ENCODE peak calls at places on chromosomes 3 and 15, in five cellular contexts. One of them, this sample, is unnamed.

GRCh38 chr3:194328080-194328571 is 23.0 kb downstream of the CPN2 start:
- DNase-seq in GM23248: peak
- DNase-seq in naive thymus-derived CD4-positive, alpha-beta T cell: no peak
- DNase-seq in PC-9: peak
- DNase-seq in RWPE1: peak
- DNase-seq in this sample: no peak

GRCh38 chr3:99499235-99499798 is 139.1 kb upstream of the COL8A1 start:
- DNase-seq in GM23248: peak
- DNase-seq in naive thymus-derived CD4-positive, alpha-beta T cell: no peak
- DNase-seq in PC-9: peak
- DNase-seq in RWPE1: peak
- DNase-seq in this sample: no peak

GRCh38 chr3:125381743-125382142 is 6.6 kb upstream of the ZNF148 start:
- DNase-seq in GM23248: peak
- DNase-seq in naive thymus-derived CD4-positive, alpha-beta T cell: peak
- DNase-seq in PC-9: peak
- DNase-seq in RWPE1: no peak
- DNase-seq in this sample: no peak

GRCh38 chr15:52284164-52284563 is 11.4 kb downstream of the MYO5C start:
- DNase-seq in GM23248: peak
- DNase-seq in naive thymus-derived CD4-positive, alpha-beta T cell: no peak
- DNase-seq in PC-9: peak
- DNase-seq in RWPE1: peak
- DNase-seq in this sample: no peak

GRCh38 chr3:55690746-55691540 is 203.8 kb upstream of the WNT5A start:
- DNase-seq in GM23248: no peak
- DNase-seq in naive thymus-derived CD4-positive, alpha-beta T cell: no peak
- DNase-seq in PC-9: no peak
- DNase-seq in RWPE1: no peak
- DNase-seq in this sample: no peak

GRCh38 chr15:58269455-58270414 is 131.6 kb downstream of the AQP9 start:
- DNase-seq in GM23248: peak
- DNase-seq in naive thymus-derived CD4-positive, alpha-beta T cell: peak
- DNase-seq in PC-9: peak
- DNase-seq in RWPE1: peak
- DNase-seq in this sample: no peak

GRCh38 chr3:139715736-139716135 is 38.0 kb upstream of the NMNAT3 start:
- DNase-seq in GM23248: no peak
- DNase-seq in naive thymus-derived CD4-positive, alpha-beta T cell: no peak
- DNase-seq in PC-9: no peak
- DNase-seq in RWPE1: peak
- DNase-seq in this sample: no peak

GRCh38 chr15:57216288-57216687 is 160.0 kb upstream of the CGNL1 start:
- DNase-seq in GM23248: peak
- DNase-seq in naive thymus-derived CD4-positive, alpha-beta T cell: no peak
- DNase-seq in PC-9: no peak
- DNase-seq in RWPE1: peak
- DNase-seq in this sample: no peak

GRCh38 chr15:89335289-89336041 is 841 bp upstream of the POLG start:
- DNase-seq in GM23248: no peak
- DNase-seq in naive thymus-derived CD4-positive, alpha-beta T cell: no peak
- DNase-seq in PC-9: no peak
- DNase-seq in RWPE1: no peak
- DNase-seq in this sample: no peak

GRCh38 chr15:36591534-36592411 is 12.3 kb downstream of the CDIN1 start:
- DNase-seq in GM23248: peak
- DNase-seq in naive thymus-derived CD4-positive, alpha-beta T cell: no peak
- DNase-seq in PC-9: no peak
- DNase-seq in RWPE1: peak
- DNase-seq in this sample: no peak

GRCh38 chr15:62483817-62484216 is 318.7 kb upstream of the C2CD4B start:
- DNase-seq in GM23248: peak
- DNase-seq in naive thymus-derived CD4-positive, alpha-beta T cell: no peak
- DNase-seq in PC-9: no peak
- DNase-seq in RWPE1: no peak
- DNase-seq in this sample: no peak

GRCh38 chr3:158419820-158420653 is 151.0 kb upstream of the MLF1 start:
- DNase-seq in GM23248: no peak
- DNase-seq in naive thymus-derived CD4-positive, alpha-beta T cell: no peak
- DNase-seq in PC-9: no peak
- DNase-seq in RWPE1: no peak
- DNase-seq in this sample: no peak

GRCh38 chr3:87924485-87924884 is 134.3 kb downstream of the CGGBP1 start:
- DNase-seq in GM23248: peak
- DNase-seq in naive thymus-derived CD4-positive, alpha-beta T cell: no peak
- DNase-seq in PC-9: no peak
- DNase-seq in RWPE1: no peak
- DNase-seq in this sample: no peak

GRCh38 chr3:186002884-186003472 is 65.2 kb upstream of the TRA2B start:
- DNase-seq in GM23248: peak
- DNase-seq in naive thymus-derived CD4-positive, alpha-beta T cell: no peak
- DNase-seq in PC-9: peak
- DNase-seq in RWPE1: peak
- DNase-seq in this sample: no peak

GRCh38 chr15:77633134-77633912 is 611 bp upstream of the LINGO1 start:
- DNase-seq in GM23248: peak
- DNase-seq in naive thymus-derived CD4-positive, alpha-beta T cell: peak
- DNase-seq in PC-9: peak
- DNase-seq in RWPE1: peak
- DNase-seq in this sample: no peak

GRCh38 chr3:179558742-179559364 is 3.9 kb upstream of the ACTL6A start:
- DNase-seq in GM23248: peak
- DNase-seq in naive thymus-derived CD4-positive, alpha-beta T cell: peak
- DNase-seq in PC-9: peak
- DNase-seq in RWPE1: peak
- DNase-seq in this sample: no peak

GRCh38 chr15:101499863-101500713 is 10.6 kb upstream of the PCSK6 start:
- DNase-seq in GM23248: peak
- DNase-seq in naive thymus-derived CD4-positive, alpha-beta T cell: no peak
- DNase-seq in PC-9: no peak
- DNase-seq in RWPE1: no peak
- DNase-seq in this sample: no peak

GRCh38 chr3:184260571-184261269 is 633 bp downstream of the CAMK2N2 start:
- DNase-seq in GM23248: peak
- DNase-seq in naive thymus-derived CD4-positive, alpha-beta T cell: no peak
- DNase-seq in PC-9: peak
- DNase-seq in RWPE1: no peak
- DNase-seq in this sample: no peak

GRCh38 chr15:40873625-40874561 is at the start of gene RHOV:
- DNase-seq in GM23248: peak
- DNase-seq in naive thymus-derived CD4-positive, alpha-beta T cell: peak
- DNase-seq in PC-9: peak
- DNase-seq in RWPE1: peak
- DNase-seq in this sample: no peak

GRCh38 chr3:195697582-195698324 is 23.0 kb upstream of the MUC20 start:
- DNase-seq in GM23248: peak
- DNase-seq in naive thymus-derived CD4-positive, alpha-beta T cell: no peak
- DNase-seq in PC-9: peak
- DNase-seq in RWPE1: peak
- DNase-seq in this sample: no peak

GRCh38 chr3:65922441-65922840 is 116.3 kb downstream of the MAGI1 start:
- DNase-seq in GM23248: peak
- DNase-seq in naive thymus-derived CD4-positive, alpha-beta T cell: no peak
- DNase-seq in PC-9: no peak
- DNase-seq in RWPE1: no peak
- DNase-seq in this sample: no peak

GRCh38 chr15:38611228-38611627 is 46.6 kb upstream of the RASGRP1 start:
- DNase-seq in GM23248: no peak
- DNase-seq in naive thymus-derived CD4-positive, alpha-beta T cell: peak
- DNase-seq in PC-9: no peak
- DNase-seq in RWPE1: no peak
- DNase-seq in this sample: no peak

GRCh38 chr3:116950302-116951055 is 240.9 kb downstream of the TUSC7 start:
- DNase-seq in GM23248: no peak
- DNase-seq in naive thymus-derived CD4-positive, alpha-beta T cell: no peak
- DNase-seq in PC-9: no peak
- DNase-seq in RWPE1: no peak
- DNase-seq in this sample: no peak

GRCh38 chr3:142355692-142356091 is 92.1 kb downstream of the XRN1 start:
- DNase-seq in GM23248: no peak
- DNase-seq in naive thymus-derived CD4-positive, alpha-beta T cell: no peak
- DNase-seq in PC-9: no peak
- DNase-seq in RWPE1: no peak
- DNase-seq in this sample: no peak
- H3K27ac ChIP-seq in GM23248: no peak
- H3K27ac ChIP-seq in naive thymus-derived CD4-positive, alpha-beta T cell: no peak
- H3K27ac ChIP-seq in PC-9: no peak
- H3K27ac ChIP-seq in RWPE1: no peak
- H3K27ac ChIP-seq in this sample: no peak

GRCh38 chr3:177802151-177802900 is 605.0 kb upstream of the TBL1XR1 start:
- DNase-seq in GM23248: peak
- DNase-seq in naive thymus-derived CD4-positive, alpha-beta T cell: no peak
- DNase-seq in PC-9: no peak
- DNase-seq in RWPE1: no peak
- DNase-seq in this sample: no peak

GRCh38 chr3:177803495-177803894 is 606.2 kb upstream of the TBL1XR1 start:
- DNase-seq in GM23248: no peak
- DNase-seq in naive thymus-derived CD4-positive, alpha-beta T cell: no peak
- DNase-seq in PC-9: no peak
- DNase-seq in RWPE1: no peak
- DNase-seq in this sample: no peak

GRCh38 chr3:177804032-177804431 is 606.8 kb upstream of the TBL1XR1 start:
- DNase-seq in GM23248: no peak
- DNase-seq in naive thymus-derived CD4-positive, alpha-beta T cell: no peak
- DNase-seq in PC-9: no peak
- DNase-seq in RWPE1: no peak
- DNase-seq in this sample: no peak

GRCh38 chr3:177804646-177805045 is 607.4 kb upstream of the TBL1XR1 start:
- DNase-seq in GM23248: no peak
- DNase-seq in naive thymus-derived CD4-positive, alpha-beta T cell: no peak
- DNase-seq in PC-9: no peak
- DNase-seq in RWPE1: no peak
- DNase-seq in this sample: no peak

DNA sequence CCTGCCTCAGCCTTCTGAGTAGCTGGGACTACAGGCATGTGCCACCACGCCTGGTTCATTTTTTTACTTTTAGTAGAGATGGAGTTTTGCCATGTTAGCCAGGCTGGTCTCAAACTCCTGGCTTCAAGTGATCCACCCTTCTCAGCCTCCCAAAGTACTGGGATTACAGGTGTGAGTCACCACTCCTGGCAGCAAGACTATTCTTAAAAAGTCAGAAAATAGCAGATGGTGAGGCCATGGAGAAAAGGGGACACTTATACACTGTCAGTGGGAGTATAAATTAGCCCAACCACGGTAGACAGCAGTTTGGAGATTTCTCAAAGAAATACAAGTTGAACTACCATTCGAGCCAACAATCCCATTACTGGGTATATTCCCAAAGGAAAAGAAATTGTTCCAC is 603.3 kb upstream of the TBL1XR1 start:
- DNase-seq in GM23248: peak
- DNase-seq in naive thymus-derived CD4-positive, alpha-beta T cell: no peak
- DNase-seq in PC-9: no peak
- DNase-seq in RWPE1: no peak
- DNase-seq in this sample: no peak
- H3K27ac ChIP-seq in GM23248: peak
- H3K27ac ChIP-seq in naive thymus-derived CD4-positive, alpha-beta T cell: no peak
- H3K27ac ChIP-seq in PC-9: no peak
- H3K27ac ChIP-seq in RWPE1: no peak
- H3K27ac ChIP-seq in this sample: no peak

DNA sequence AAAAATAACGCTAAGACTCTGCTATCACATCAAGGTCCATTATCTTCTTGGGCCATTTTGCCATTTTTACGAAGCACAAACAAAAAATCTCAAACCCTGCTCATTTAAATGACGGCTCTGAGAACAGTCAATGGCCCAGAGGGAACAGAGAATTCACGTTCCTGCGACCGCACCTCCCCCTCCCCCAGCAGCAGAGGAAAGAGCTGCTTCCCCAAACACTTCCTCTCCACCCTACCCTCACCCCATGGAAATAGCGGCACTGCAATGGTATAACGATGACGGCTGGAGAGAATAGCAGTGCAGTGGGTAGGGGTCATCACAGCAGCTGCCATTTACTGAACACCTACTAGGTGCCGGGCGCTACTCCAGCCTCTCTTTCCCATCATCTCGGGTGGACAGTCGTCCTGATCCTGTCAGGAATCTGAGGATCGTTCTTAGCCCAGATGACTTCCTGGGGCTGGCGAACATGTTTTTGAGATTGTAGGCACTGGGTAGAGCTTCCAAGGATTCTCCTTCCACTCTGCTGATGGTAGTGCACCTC is 113.3 kb downstream of the IQSEC1 start:
- DNase-seq in GM23248: no peak
- DNase-seq in naive thymus-derived CD4-positive, alpha-beta T cell: no peak
- DNase-seq in PC-9: no peak
- DNase-seq in RWPE1: no peak
- DNase-seq in this sample: no peak
- H3K27ac ChIP-seq in GM23248: no peak
- H3K27ac ChIP-seq in naive thymus-derived CD4-positive, alpha-beta T cell: peak
- H3K27ac ChIP-seq in PC-9: no peak
- H3K27ac ChIP-seq in RWPE1: no peak
- H3K27ac ChIP-seq in this sample: peak

DNA sequence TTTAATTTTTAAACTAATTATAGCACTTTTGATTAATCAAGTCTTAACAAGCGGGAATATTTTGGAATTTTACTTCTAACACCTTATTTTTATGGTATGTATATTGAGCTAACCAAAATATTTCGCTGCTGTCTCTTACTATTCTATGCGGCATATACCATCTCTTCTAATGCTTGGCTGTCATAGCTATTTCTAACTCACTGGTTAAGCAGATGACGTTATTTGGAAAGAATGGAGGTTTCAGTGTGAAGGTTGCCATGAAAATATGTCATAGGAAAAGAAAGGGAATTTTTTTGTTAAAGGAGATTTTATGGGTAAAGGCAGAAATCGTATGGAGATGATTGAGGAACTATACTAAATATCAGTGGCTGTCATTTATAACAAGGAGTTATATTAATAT is 644.3 kb downstream of the RBMS3 start:
- DNase-seq in GM23248: peak
- DNase-seq in naive thymus-derived CD4-positive, alpha-beta T cell: no peak
- DNase-seq in PC-9: no peak
- DNase-seq in RWPE1: no peak
- DNase-seq in this sample: no peak
- H3K27ac ChIP-seq in GM23248: no peak
- H3K27ac ChIP-seq in naive thymus-derived CD4-positive, alpha-beta T cell: no peak
- H3K27ac ChIP-seq in PC-9: no peak
- H3K27ac ChIP-seq in RWPE1: no peak
- H3K27ac ChIP-seq in this sample: no peak

DNA sequence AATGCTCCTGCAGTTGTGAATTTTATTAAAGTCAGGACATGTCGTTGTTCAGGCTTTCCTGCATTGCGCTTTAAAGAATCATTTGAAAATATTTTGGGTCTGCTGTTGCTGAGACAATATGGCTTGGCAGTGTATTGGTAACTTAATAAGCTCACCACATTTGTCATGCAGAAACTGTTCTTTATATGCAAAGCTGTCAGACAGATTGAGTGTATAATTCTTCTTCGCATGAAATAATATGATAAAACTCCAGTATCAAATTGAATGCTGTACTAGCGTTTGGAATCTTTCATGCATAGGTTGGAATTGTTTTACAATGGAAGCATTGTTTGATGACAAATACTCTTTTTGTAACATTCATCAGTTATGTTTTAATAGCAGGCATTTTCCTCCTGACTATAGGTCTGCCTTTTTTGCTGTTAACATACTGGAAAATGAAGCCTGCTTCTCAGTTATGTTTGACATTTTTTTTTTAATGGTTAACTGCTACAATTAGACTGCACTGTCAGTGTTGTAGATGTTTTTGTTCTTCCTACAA is 53.9 kb downstream of the RBMS3 start:
- DNase-seq in GM23248: peak
- DNase-seq in naive thymus-derived CD4-positive, alpha-beta T cell: no peak
- DNase-seq in PC-9: no peak
- DNase-seq in RWPE1: no peak
- DNase-seq in this sample: no peak
- H3K27ac ChIP-seq in GM23248: peak
- H3K27ac ChIP-seq in naive thymus-derived CD4-positive, alpha-beta T cell: no peak
- H3K27ac ChIP-seq in PC-9: no peak
- H3K27ac ChIP-seq in RWPE1: no peak
- H3K27ac ChIP-seq in this sample: peak

GRCh38 chr15:67136802-67137201 is 71.4 kb downstream of the SMAD3 start:
- DNase-seq in GM23248: no peak
- DNase-seq in naive thymus-derived CD4-positive, alpha-beta T cell: no peak
- DNase-seq in PC-9: no peak
- DNase-seq in RWPE1: no peak
- DNase-seq in this sample: no peak
- H3K27ac ChIP-seq in GM23248: peak
- H3K27ac ChIP-seq in naive thymus-derived CD4-positive, alpha-beta T cell: no peak
- H3K27ac ChIP-seq in PC-9: peak
- H3K27ac ChIP-seq in RWPE1: no peak
- H3K27ac ChIP-seq in this sample: peak